ENCODE peak calls at places on chromosomes 4 and X, in five cellular contexts. N, E, Q, S and X are unnamed samples.
A peak's percentile ranks its signal among the peaks of the same experiment; 100 is the strongest.

GRCh38 chr4:175705407-175705806 is 106.7 kb downstream of the GPM6A start:
- DNase-seq in N (no peak), E (no peak), Q (no peak), S (peak; percentile 84), X (no peak)

GRCh38 chr4:13527192-13527982 is 16.9 kb downstream of the NKX3-2 start:
- DNase-seq in N (no peak), E (no peak), Q (no peak), S (peak; percentile 54), X (peak; percentile 78)

GRCh38 chrX:70527610-70528009 is 83.0 kb downstream of the DLG3 start:
- DNase-seq in N (no peak), E (no peak), Q (no peak), S (no peak), X (no peak)

GRCh38 chr4:76197971-76198410 is 15.6 kb downstream of the SCARB2 start:
- DNase-seq in N (peak; percentile 69), E (peak; percentile 72), Q (peak; percentile 80), S (peak; percentile 85), X (no peak)

GRCh38 chr4:146932111-146932510 is 13.6 kb downstream of the TTC29 start:
- DNase-seq in N (peak; percentile 11), E (no peak), Q (no peak), S (no peak), X (no peak)

GRCh38 chr4:68375667-68376559 is 26.0 kb upstream of the YTHDC1 start:
- DNase-seq in N (peak; percentile 64), E (peak; percentile 68), Q (peak; percentile 23), S (no peak), X (no peak)

GRCh38 chrX:132612990-132613564 is 124.2 kb upstream of the MBNL3 start:
- DNase-seq in N (peak; percentile 4), E (peak; percentile 59), Q (no peak), S (no peak), X (no peak)

GRCh38 chrX:6257025-6257424 is 28.4 kb upstream of the NLGN4X start:
- DNase-seq in N (no peak), E (no peak), Q (no peak), S (no peak), X (no peak)

GRCh38 chr4:18198653-18199052 is 177.1 kb upstream of the LCORL start:
- DNase-seq in N (no peak), E (no peak), Q (no peak), S (no peak), X (no peak)

GRCh38 chr4:33297091-33297490 is 2576.9 kb downstream of the PCDH7 start:
- DNase-seq in N (no peak), E (no peak), Q (no peak), S (no peak), X (no peak)

GRCh38 chr4:176949022-176949421 is 156.3 kb upstream of the VEGFC start:
- DNase-seq in N (peak; percentile 94), E (peak; percentile 53), Q (no peak), S (no peak), X (no peak)

GRCh38 chr4:154720618-154721267 is 23.1 kb upstream of the LRAT start:
- DNase-seq in N (no peak), E (no peak), Q (no peak), S (no peak), X (no peak)

GRCh38 chrX:85988353-85988752 is 59.0 kb downstream of the CHM start:
- DNase-seq in N (no peak), E (no peak), Q (no peak), S (no peak), X (no peak)

GRCh38 chr4:154998773-154999172 is 209.7 kb upstream of the NPY2R start:
- DNase-seq in N (no peak), E (no peak), Q (no peak), S (no peak), X (no peak)

GRCh38 chrX:56733459-56734046 is 4.5 kb downstream of the NBDY start:
- DNase-seq in N (peak; percentile 47), E (peak; percentile 92), Q (peak; percentile 61), S (peak; percentile 71), X (no peak)

GRCh38 chr4:100177126-100177525 is 13.1 kb downstream of the DDIT4L start:
- DNase-seq in N (no peak), E (no peak), Q (no peak), S (no peak), X (no peak)

GRCh38 chrX:42797646-42798045 is 19.7 kb upstream of the PPP1R2C start:
- DNase-seq in N (no peak), E (no peak), Q (no peak), S (no peak), X (peak; percentile 30)

DNA sequence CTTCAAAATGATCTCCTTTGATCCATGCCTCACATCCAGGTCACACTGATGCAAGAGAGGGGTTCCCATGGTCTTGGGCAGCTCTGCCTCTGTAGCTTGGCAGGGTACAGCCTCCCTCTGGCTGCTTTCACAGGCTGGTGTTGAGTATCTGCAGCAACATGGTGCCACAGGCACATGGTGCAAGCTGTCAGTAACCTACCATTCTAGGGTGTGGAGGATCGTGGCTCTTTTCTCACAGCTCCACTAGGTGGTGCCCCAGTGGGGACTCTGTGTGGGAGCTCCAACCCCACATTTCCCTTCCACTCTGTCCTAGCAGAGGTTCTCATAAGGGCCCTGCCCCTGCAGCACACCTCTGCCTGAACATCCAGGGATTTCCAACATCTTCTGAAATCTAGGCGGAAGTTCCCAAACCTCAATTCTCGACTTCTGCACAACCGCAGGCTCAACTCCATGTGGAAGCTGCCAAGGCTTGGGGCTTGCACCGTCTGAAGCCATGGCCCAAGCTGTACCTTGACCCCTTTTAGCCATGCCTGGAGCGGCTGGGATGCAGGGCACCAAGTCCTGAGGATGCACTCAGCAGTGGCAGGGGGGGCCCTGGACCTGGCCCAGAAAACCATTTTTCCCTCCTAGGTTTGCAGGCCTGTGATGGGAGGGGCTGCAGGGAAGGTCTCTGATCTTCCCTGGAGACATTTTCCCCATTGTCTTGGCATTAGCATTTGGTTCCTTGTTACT is 137.8 kb upstream of the NUDT6 start:
- DNase-seq in N (no peak), E (no peak), Q (no peak), S (no peak), X (no peak)
- TF ChIP-seq CTCF in N (no peak), E (no peak), Q (no peak), S (no peak), X (no peak)

GRCh38 chr4:120062663-120063195 is 3.9 kb downstream of the MAD2L1 start:
- DNase-seq in N (peak; percentile 53), E (no peak), Q (no peak), S (no peak), X (no peak)
- H3K4me3 ChIP-seq in N (no peak overlapping the region), E (no peak overlapping the region), Q (no peak overlapping the region), S (no peak overlapping the region), X (no peak overlapping the region)

GRCh38 chr4:109562457-109563237 is 2.6 kb downstream of the MCUB start:
- DNase-seq in N (no peak), E (no peak), Q (no peak), S (no peak), X (no peak)

GRCh38 chr4:109559625-109559982 is 442 bp upstream of the MCUB start:
- DNase-seq in N (no peak), E (no peak), Q (peak; percentile 29), S (no peak), X (no peak)

GRCh38 chr4:109557433-109557832 is 2.6 kb upstream of the MCUB start:
- DNase-seq in N (no peak), E (no peak), Q (no peak), S (no peak), X (no peak)

GRCh38 chr4:109559983-109560686 is at the start of gene MCUB:
- DNase-seq in N (peak; percentile 89), E (peak; percentile 94), Q (peak; percentile 87), S (peak; percentile 93), X (peak; percentile 86)

DNA sequence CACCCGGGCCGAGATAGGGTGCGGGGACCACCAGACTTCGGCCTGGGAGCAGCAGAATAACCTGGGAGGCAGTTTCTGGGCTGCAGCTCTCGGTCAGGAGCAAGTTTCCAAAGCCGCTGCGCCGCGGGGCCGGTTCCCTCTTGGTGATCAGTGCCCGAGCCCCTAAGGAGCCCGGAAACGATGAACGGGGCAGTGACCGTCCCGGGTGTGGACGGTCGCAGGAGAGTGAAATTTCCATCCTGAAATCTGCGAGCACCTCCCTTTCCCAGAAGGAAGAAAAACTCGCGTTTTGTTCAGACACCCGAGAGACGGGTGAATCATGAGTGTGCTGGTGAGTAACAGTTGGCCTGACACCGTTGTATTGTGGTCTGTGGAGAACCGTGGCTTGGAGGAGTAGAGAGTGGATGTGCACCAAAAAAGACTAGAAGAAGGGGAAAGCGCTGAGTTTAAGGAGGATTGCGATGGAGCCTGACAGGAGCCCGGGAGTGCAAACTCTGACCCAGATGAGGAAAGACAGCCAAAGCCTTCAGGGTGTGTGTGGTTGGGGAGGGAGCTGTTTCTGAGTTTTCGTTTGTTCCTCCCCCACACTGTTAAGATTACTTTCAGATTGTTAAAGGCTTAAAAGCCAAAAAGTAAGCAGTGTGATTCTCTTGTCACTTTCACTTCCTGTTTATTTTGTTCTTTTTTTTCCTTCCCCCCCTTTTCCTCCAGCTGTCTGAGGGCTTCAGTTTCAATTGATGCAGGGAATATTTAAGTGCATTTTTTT is 824 bp downstream of the MCUB start:
- DNase-seq in N (peak; percentile 81), E (peak; percentile 66), Q (peak; percentile 64), S (peak; percentile 73), X (peak; percentile 89)
- TF ChIP-seq POLR2A in N (no peak), E (no peak), Q (no peak), S (no peak), X (no peak)

GRCh38 chr4:23022032-23022431 is 329.3 kb downstream of the GBA3 start:
- DNase-seq in N (peak; percentile 9), E (no peak), Q (no peak), S (no peak), X (no peak)
- TF ChIP-seq CTCF in N (no peak), E (no peak), Q (no peak), S (no peak), X (no peak)

GRCh38 chr4:112076919-112077608 is 68.2 kb upstream of the FAM241A start:
- DNase-seq in N (no peak), E (no peak), Q (no peak), S (no peak), X (no peak)
- H3K4me3 ChIP-seq in N (no peak overlapping the region), E (no peak overlapping the region), Q (no peak overlapping the region), S (no peak overlapping the region), X (no peak overlapping the region)

DNA sequence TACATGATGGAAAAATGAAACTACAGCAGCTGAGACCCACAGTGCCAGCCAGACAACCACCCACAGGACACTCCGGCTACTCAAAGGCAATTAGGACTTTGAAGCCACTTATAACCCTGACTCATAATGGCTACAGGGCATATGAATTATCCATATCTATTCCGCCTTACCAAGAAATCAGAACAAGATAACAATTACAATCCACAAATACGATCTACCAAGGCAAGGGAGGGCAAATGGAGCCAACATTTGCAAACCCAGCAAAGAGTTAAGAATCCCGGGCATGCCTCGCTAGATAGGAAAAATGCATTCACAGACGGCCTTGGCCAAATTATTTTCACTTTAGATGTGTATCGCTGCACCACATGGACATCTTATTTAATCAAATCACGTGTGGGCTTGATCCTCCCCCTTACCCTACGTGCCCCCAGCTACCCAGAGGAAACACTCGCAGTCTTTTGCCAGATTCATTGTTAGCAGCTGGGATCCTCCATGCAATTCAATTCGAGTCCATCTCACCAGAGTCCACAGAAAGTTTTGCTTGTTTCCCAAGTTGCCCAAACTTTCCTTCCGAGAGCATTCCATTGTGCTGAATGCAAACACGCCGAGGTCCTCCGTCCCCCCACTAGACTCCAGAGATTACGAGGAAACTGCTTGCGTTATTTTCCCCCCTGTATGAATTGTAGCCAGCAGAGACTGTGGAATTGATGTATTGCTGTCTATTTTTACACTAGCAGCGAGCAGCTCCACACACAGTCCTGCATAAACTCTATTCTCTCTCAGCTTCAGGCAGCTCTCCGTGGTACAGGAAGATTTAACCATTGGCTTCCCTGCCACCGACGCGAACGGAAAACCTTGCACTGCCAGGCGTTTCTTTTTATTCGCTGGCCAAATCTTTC is 1.2 kb downstream of the PPARGC1A start:
- DNase-seq in N (peak; percentile 52), E (peak; percentile 64), Q (no peak), S (peak; percentile 64), X (no peak)
- TF ChIP-seq POLR2A in N (no peak), E (peak; percentile 11), Q (no peak), S (no peak), X (no peak)